ENCODE peak calls at places on chromosomes 16 and 17, in six cellular contexts. One of them, this sample, is unnamed.

GRCh38 chr17:14307560-14308024 is 6.7 kb downstream of the HS3ST3B1 start:
- DNase-seq in trophoblast cell: peak
- DNase-seq in IMR-90: peak
- DNase-seq in H9: peak
- DNase-seq in H1: no peak
- DNase-seq in mesenchymal stem cell: peak
- DNase-seq in this sample: no peak

GRCh38 chr16:49201118-49201517 is 80.5 kb downstream of the CBLN1 start:
- DNase-seq in trophoblast cell: no peak
- DNase-seq in mesenchymal stem cell: no peak
- DNase-seq in IMR-90: no peak
- DNase-seq in H1: no peak
- DNase-seq in H9: no peak
- DNase-seq in this sample: no peak

GRCh38 chr16:23466162-23466885 is 13.3 kb upstream of the COG7 start:
- DNase-seq in IMR-90: peak
- DNase-seq in trophoblast cell: no peak
- DNase-seq in H1: no peak
- DNase-seq in H9: no peak
- DNase-seq in mesenchymal stem cell: peak
- DNase-seq in this sample: no peak

GRCh38 chr16:56608043-56608875 is at the start of gene MT2A:
- DNase-seq in mesenchymal stem cell: peak
- DNase-seq in H9: peak
- DNase-seq in H1: no peak
- DNase-seq in trophoblast cell: peak
- DNase-seq in IMR-90: peak
- DNase-seq in this sample: peak

GRCh38 chr16:88130016-88130415 is 178.8 kb downstream of the BANP start:
- DNase-seq in mesenchymal stem cell: no peak
- DNase-seq in IMR-90: no peak
- DNase-seq in H9: no peak
- DNase-seq in H1: no peak
- DNase-seq in trophoblast cell: no peak
- DNase-seq in this sample: no peak

GRCh38 chr16:50610331-50611262 is 62.4 kb downstream of the NKD1 start:
- DNase-seq in IMR-90: no peak
- DNase-seq in H1: no peak
- DNase-seq in H9: peak
- DNase-seq in mesenchymal stem cell: no peak
- DNase-seq in trophoblast cell: no peak
- DNase-seq in this sample: peak

GRCh38 chr17:37637956-37638355 is 5.3 kb downstream of the DDX52 start:
- DNase-seq in trophoblast cell: no peak
- DNase-seq in IMR-90: no peak
- DNase-seq in mesenchymal stem cell: no peak
- DNase-seq in H9: no peak
- DNase-seq in H1: no peak
- DNase-seq in this sample: no peak

GRCh38 chr17:40309938-40310510 is 1.0 kb downstream of the RARA start:
- DNase-seq in H1: no peak
- DNase-seq in H9: no peak
- DNase-seq in mesenchymal stem cell: no peak
- DNase-seq in trophoblast cell: no peak
- DNase-seq in IMR-90: no peak
- DNase-seq in this sample: no peak

GRCh38 chr17:71192039-71192555 is 928.7 kb upstream of the SOX9 start:
- DNase-seq in IMR-90: no peak
- DNase-seq in H1: no peak
- DNase-seq in H9: no peak
- DNase-seq in mesenchymal stem cell: no peak
- DNase-seq in trophoblast cell: no peak
- DNase-seq in this sample: no peak

GRCh38 chr16:68445458-68445857 is 2.9 kb downstream of the SMPD3 start:
- DNase-seq in IMR-90: peak
- DNase-seq in H1: no peak
- DNase-seq in mesenchymal stem cell: peak
- DNase-seq in trophoblast cell: peak
- DNase-seq in H9: peak
- DNase-seq in this sample: peak

GRCh38 chr16:57694556-57695377 is at the start of gene DRC7:
- DNase-seq in H9: peak
- DNase-seq in trophoblast cell: peak
- DNase-seq in H1: peak
- DNase-seq in IMR-90: peak
- DNase-seq in mesenchymal stem cell: peak
- DNase-seq in this sample: peak

GRCh38 chr16:57697896-57698537 is 3.4 kb downstream of the DRC7 start:
- DNase-seq in IMR-90: no peak
- DNase-seq in H1: no peak
- DNase-seq in trophoblast cell: no peak
- DNase-seq in mesenchymal stem cell: no peak
- DNase-seq in H9: no peak
- DNase-seq in this sample: no peak

GRCh38 chr16:57695378-57696054 is 910 bp downstream of the DRC7 start:
- DNase-seq in mesenchymal stem cell: no peak
- DNase-seq in trophoblast cell: no peak
- DNase-seq in IMR-90: no peak
- DNase-seq in H1: no peak
- DNase-seq in H9: no peak
- DNase-seq in this sample: no peak

GRCh38 chr16:57694191-57694555 is 433 bp upstream of the DRC7 start:
- DNase-seq in mesenchymal stem cell: no peak
- DNase-seq in IMR-90: no peak
- DNase-seq in H9: no peak
- DNase-seq in H1: no peak
- DNase-seq in trophoblast cell: no peak
- DNase-seq in this sample: no peak

GRCh38 chr16:57696240-57696639 is 1.6 kb downstream of the DRC7 start:
- DNase-seq in trophoblast cell: no peak
- DNase-seq in H9: no peak
- DNase-seq in mesenchymal stem cell: no peak
- DNase-seq in IMR-90: no peak
- DNase-seq in H1: no peak
- DNase-seq in this sample: no peak
- H2AFZ ChIP-seq in trophoblast cell: no peak
- H2AFZ ChIP-seq in H9: no peak
- H2AFZ ChIP-seq in mesenchymal stem cell: no peak
- H2AFZ ChIP-seq in IMR-90: no peak
- H2AFZ ChIP-seq in H1: no peak
- H2AFZ ChIP-seq in this sample: no peak

DNA sequence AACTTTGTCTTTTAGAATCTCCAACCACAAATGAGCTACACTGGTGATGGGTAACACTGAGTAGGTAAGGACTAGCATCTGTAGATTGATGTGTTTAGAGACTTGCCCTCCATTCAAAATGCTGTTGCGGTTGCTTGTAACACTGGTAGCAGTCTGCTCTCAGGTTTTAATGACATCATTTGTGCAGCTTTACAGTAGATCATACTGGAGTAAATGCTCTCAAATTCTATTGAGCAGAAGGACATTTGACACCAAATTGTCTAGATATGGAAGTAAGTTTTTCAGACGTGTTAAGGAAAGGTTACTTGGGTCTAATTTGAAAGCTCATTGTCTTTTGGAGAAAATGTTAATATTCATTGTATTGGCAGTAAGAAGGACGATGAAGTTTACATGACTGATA is 98.9 kb downstream of the NLK start:
- DNase-seq in trophoblast cell: no peak
- DNase-seq in IMR-90: no peak
- DNase-seq in H9: no peak
- DNase-seq in mesenchymal stem cell: no peak
- DNase-seq in H1: no peak
- DNase-seq in this sample: no peak
- H3K27ac ChIP-seq in trophoblast cell: no peak
- H3K27ac ChIP-seq in IMR-90: no peak
- H3K27ac ChIP-seq in H9: no peak
- H3K27ac ChIP-seq in mesenchymal stem cell: no peak
- H3K27ac ChIP-seq in H1: no peak
- H3K27ac ChIP-seq in this sample: no peak

DNA sequence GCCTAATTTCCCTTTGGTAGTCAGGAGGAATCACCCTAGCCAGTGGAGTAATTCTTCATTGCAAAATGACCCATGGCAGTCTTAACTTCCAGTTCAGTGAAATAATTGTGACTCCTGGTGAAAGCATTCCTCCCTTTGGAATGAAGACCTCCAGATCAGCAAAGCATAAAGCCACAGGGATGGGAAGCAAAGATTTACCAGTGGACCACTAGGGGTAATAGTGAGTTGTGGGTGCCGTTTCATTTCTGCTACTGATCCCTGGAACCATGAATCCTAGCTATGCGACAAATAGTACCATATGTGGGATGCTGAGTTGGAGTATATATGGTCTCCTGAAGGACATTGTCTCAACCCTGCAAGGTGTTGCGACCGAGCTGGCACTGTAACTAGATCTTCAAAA is 13.7 kb downstream of the DYNLL2 start:
- DNase-seq in H1: no peak
- DNase-seq in mesenchymal stem cell: no peak
- DNase-seq in IMR-90: no peak
- DNase-seq in H9: no peak
- DNase-seq in trophoblast cell: peak
- DNase-seq in this sample: no peak
- H2AK5ac ChIP-seq in H1: no peak
- H2AK5ac ChIP-seq in mesenchymal stem cell: no peak
- H2AK5ac ChIP-seq in IMR-90: no peak
- H2AK5ac ChIP-seq in H9: no peak
- H2AK5ac ChIP-seq in trophoblast cell: no peak
- H2AK5ac ChIP-seq in this sample: no peak

GRCh38 chr17:77929871-77930436 is 28.5 kb upstream of the TNRC6C start:
- DNase-seq in H1: no peak
- DNase-seq in IMR-90: no peak
- DNase-seq in mesenchymal stem cell: no peak
- DNase-seq in H9: no peak
- DNase-seq in trophoblast cell: no peak
- DNase-seq in this sample: no peak

GRCh38 chr17:77927777-77928518 is 30.6 kb upstream of the TNRC6C start:
- DNase-seq in H1: no peak
- DNase-seq in H9: no peak
- DNase-seq in IMR-90: no peak
- DNase-seq in trophoblast cell: no peak
- DNase-seq in mesenchymal stem cell: no peak
- DNase-seq in this sample: no peak

GRCh38 chr17:77929180-77929564 is 29.3 kb upstream of the TNRC6C start:
- DNase-seq in H1: no peak
- DNase-seq in IMR-90: no peak
- DNase-seq in H9: no peak
- DNase-seq in trophoblast cell: no peak
- DNase-seq in mesenchymal stem cell: no peak
- DNase-seq in this sample: no peak

GRCh38 chr17:77926967-77927366 is 31.5 kb upstream of the TNRC6C start:
- DNase-seq in trophoblast cell: no peak
- DNase-seq in H1: no peak
- DNase-seq in IMR-90: no peak
- DNase-seq in H9: no peak
- DNase-seq in mesenchymal stem cell: no peak
- DNase-seq in this sample: no peak

DNA sequence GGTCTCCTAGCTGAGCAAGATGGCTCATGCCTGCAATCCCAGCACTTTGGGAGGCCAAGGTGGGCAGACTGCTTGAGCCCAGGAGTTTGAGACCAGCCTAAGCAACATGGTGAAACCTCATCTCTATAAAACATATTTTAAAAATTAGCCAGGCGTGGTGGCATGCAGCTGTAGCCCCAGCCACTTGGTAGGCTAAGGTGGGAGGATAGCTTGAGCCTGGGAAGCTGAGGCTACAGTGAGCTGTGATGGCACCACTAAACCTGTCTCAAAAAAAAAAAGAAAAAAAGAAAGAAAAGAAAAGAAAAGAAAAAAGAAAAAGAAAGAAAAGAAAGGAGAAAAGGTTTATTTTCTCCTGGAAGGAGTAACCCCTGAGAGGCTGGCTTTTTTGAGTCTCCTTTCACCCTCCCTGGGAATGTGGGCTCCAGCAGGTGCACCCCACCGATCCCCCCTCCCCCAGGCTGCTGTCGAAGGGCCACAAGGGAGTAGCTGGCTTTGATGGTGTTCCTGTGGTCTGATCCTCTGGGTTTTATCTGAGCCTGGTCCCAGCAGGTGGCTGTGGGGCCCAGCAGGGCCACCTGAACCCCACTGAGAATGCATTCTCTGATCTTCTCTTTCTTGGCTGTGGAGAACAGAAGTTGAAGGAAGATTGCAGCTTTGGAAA is 29.9 kb upstream of the TNRC6C start:
- DNase-seq in H9: no peak
- DNase-seq in mesenchymal stem cell: no peak
- DNase-seq in H1: no peak
- DNase-seq in IMR-90: no peak
- DNase-seq in trophoblast cell: no peak
- DNase-seq in this sample: no peak
- H2AFZ ChIP-seq in H9: no peak
- H2AFZ ChIP-seq in mesenchymal stem cell: no peak
- H2AFZ ChIP-seq in H1: no peak
- H2AFZ ChIP-seq in IMR-90: no peak
- H2AFZ ChIP-seq in trophoblast cell: no peak
- H2AFZ ChIP-seq in this sample: no peak

This sample was measured in neuronal stem cell.